ENCODE peak calls at places on chromosomes 3 and 15, in nine cellular contexts. M, U, I, T, P, W, D, A and K are unnamed samples.

GRCh38 chr15:41483115-41483514 is 10.6 kb upstream of the ITPKA start:
- DNase-seq in M (no peak), U (peak; percentile 83), I (no peak), T (peak; percentile 82), P (no peak), W (no peak), D (peak; percentile 82), A (no peak), K (no peak)

GRCh38 chr15:60095711-60096110 is 91.6 kb downstream of the FOXB1 start:
- DNase-seq in M (no peak), U (no peak), I (no peak), T (no peak), P (no peak), W (no peak), D (no peak), A (no peak), K (no peak)

GRCh38 chr15:87626835-87627234 is 629.7 kb downstream of the NTRK3 start:
- DNase-seq in M (no peak), U (no peak), I (no peak), T (no peak), P (no peak), W (no peak), D (no peak), A (no peak), K (no peak)

GRCh38 chr3:37129871-37130270 is 44.5 kb downstream of the LRRFIP2 start:
- DNase-seq in M (no peak), U (no peak), I (no peak), T (no peak), P (no peak), W (no peak), D (no peak), A (no peak), K (no peak)

GRCh38 chr3:113300596-113300995 is 89.2 kb downstream of the BOC start:
- DNase-seq in M (no peak), U (no peak), I (no peak), T (no peak), P (no peak), W (no peak), D (no peak), A (no peak), K (no peak)

GRCh38 chr3:4865714-4866113 is 113.5 kb upstream of the BHLHE40 start:
- DNase-seq in M (no peak), U (no peak), I (no peak), T (no peak), P (no peak), W (no peak), D (no peak), A (no peak), K (no peak)

GRCh38 chr3:46662771-46663551 is 30.5 kb downstream of the ALS2CL start:
- DNase-seq in M (no peak), U (no peak), I (no peak), T (peak; percentile 5), P (no peak), W (no peak), D (no peak), A (peak; percentile 34), K (peak; percentile 36)

GRCh38 chr3:161345023-161345422 is 26.3 kb downstream of the SPTSSB start:
- DNase-seq in M (no peak), U (no peak), I (no peak), T (no peak), P (no peak), W (no peak), D (no peak), A (no peak), K (no peak)

GRCh38 chr3:108420926-108421325 is 89.5 kb downstream of the MYH15 start:
- DNase-seq in M (peak; percentile 2), U (no peak), I (no peak), T (no peak), P (no peak), W (no peak), D (no peak), A (no peak), K (no peak)

GRCh38 chr15:95659646-95660045 is 670.9 kb upstream of the NR2F2 start:
- DNase-seq in M (no peak), U (no peak), I (no peak), T (no peak), P (no peak), W (no peak), D (no peak), A (no peak), K (no peak)

GRCh38 chr3:195151866-195152526 is 119.0 kb downstream of the XXYLT1 start:
- DNase-seq in M (no peak), U (no peak), I (no peak), T (no peak), P (no peak), W (no peak), D (no peak), A (no peak), K (no peak)

GRCh38 chr3:119311191-119311925 is 17.2 kb downstream of the ARHGAP31 start:
- DNase-seq in M (no peak), U (no peak), I (no peak), T (no peak), P (no peak), W (no peak), D (no peak), A (no peak), K (no peak)